ENCODE peak calls at places on chromosome X, in four cellular contexts. Q is Right ventricle myocardium inferior, K is T-cell, T is non-pigmented ciliary epithelial cell. X is an unnamed sample.

GRCh38 chrX:66675541-66675940 is 36.7 kb upstream of the EDA2R start:
- DNase-seq in Q (no peak), K (no peak), T (no peak), X (no peak)

GRCh38 chrX:97267916-97268680 is 384.4 kb downstream of the RPA4 start:
- DNase-seq in Q (no peak), K (no peak), T (no peak), X (no peak)

GRCh38 chrX:77875372-77875771 is 19.9 kb downstream of the MAGT1 start:
- DNase-seq in Q (no peak), K (no peak), T (no peak), X (no peak)

GRCh38 chrX:44072631-44073030 is 99.4 kb upstream of the NDP start:
- DNase-seq in Q (no peak), K (no peak), T (no peak), X (no peak)

GRCh38 chrX:80808160-80808735 is 1.4 kb downstream of the BRWD3 start:
- DNase-seq in Q (peak), K (peak), T (no peak), X (peak)

GRCh38 chrX:150074175-150074574 is 135.9 kb upstream of the EOLA2 start:
- DNase-seq in Q (no peak), K (no peak), T (no peak), X (no peak)

GRCh38 chrX:74351760-74352159 is 47.8 kb downstream of the ZCCHC13 start:
- DNase-seq in Q (no peak), K (no peak), T (no peak), X (no peak)

GRCh38 chrX:154411322-154411980 is at the start of gene TAFAZZIN:
- DNase-seq in Q (peak), K (peak), T (no peak), X (peak)

GRCh38 chrX:108732630-108733321 is 3.6 kb downstream of the IRS4 start:
- DNase-seq in Q (no peak), K (no peak), T (no peak), X (no peak)

GRCh38 chrX:7330971-7331746 is 183.2 kb upstream of the PUDP start:
- DNase-seq in Q (no peak), K (no peak), T (no peak), X (peak)

GRCh38 chrX:12379666-12380065 is 241.4 kb downstream of the FRMPD4 start:
- DNase-seq in Q (no peak), K (no peak), T (no peak), X (no peak)

GRCh38 chrX:110442631-110443030 is 84.0 kb downstream of the RTL9 start:
- DNase-seq in Q (no peak), K (no peak), T (no peak), X (no peak)

GRCh38 chrX:104112326-104112951 is at the start of gene ZCCHC18:
- DNase-seq in Q (peak), K (peak), T (no peak), X (peak)

GRCh38 chrX:35890699-35891098 is 28.8 kb upstream of the CFAP47 start:
- DNase-seq in Q (no peak), K (no peak), T (peak), X (peak)

GRCh38 chrX:50114113-50114512 is 86.7 kb downstream of the AKAP4 start:
- DNase-seq in Q (no peak), K (no peak), T (no peak), X (no peak)

GRCh38 chrX:21374994-21375794 is 976 bp downstream of the CNKSR2 start:
- DNase-seq in Q (no peak), K (no peak), T (no peak), X (peak)

GRCh38 chrX:19272452-19272851 is 71.3 kb upstream of the PDHA1 start:
- DNase-seq in Q (no peak), K (no peak), T (peak), X (no peak)

GRCh38 chrX:134691453-134691852 is 33.2 kb upstream of the PLAC1 start:
- DNase-seq in Q (no peak), K (no peak), T (no peak), X (no peak)

GRCh38 chrX:2689773-2690666 is 1.1 kb upstream of the CD99 start:
- DNase-seq in Q (no peak), K (no peak), T (no peak), X (no peak)

GRCh38 chrX:87299563-87300160 is 217.9 kb upstream of the KLHL4 start:
- DNase-seq in Q (no peak), K (no peak), T (no peak), X (no peak)

GRCh38 chrX:70262952-70263567 is 3.1 kb upstream of the P2RY4 start:
- DNase-seq in Q (no peak), K (peak), T (no peak), X (peak)

GRCh38 chrX:154436597-154437397 is at the start of gene GDI1:
- DNase-seq in Q (peak), K (peak), T (no peak), X (peak)

GRCh38 chrX:136259543-136259942 is 8.3 kb upstream of the MAP7D3 start:
- DNase-seq in Q (no peak), K (no peak), T (no peak), X (no peak)

GRCh38 chrX:30654989-30655607 is 1.9 kb downstream of the GK start:
- DNase-seq in Q (no peak), K (no peak), T (no peak), X (no peak)

GRCh38 chrX:103586314-103586646 is 965 bp downstream of the TCEAL4 start:
- DNase-seq in Q (no peak), K (no peak), T (no peak), X (peak)

GRCh38 chrX:45850775-45851433 is 650.2 kb upstream of the DIPK2B start:
- DNase-seq in Q (no peak), K (no peak), T (no peak), X (no peak)

GRCh38 chrX:27446423-27446822 is 16.7 kb downstream of the PPP4R3C start:
- DNase-seq in Q (no peak), K (no peak), T (no peak), X (no peak)

GRCh38 chrX:37685452-37686347 is at the start of gene XK:
- DNase-seq in Q (peak), K (peak), T (no peak), X (peak)

GRCh38 chrX:154091678-154092077 is 5.8 kb downstream of the MECP2 start:
- DNase-seq in Q (no peak), K (no peak), T (no peak), X (peak)

GRCh38 chrX:85115252-85115651 is 111.6 kb downstream of the APOOL start:
- DNase-seq in Q (no peak), K (no peak), T (no peak), X (no peak)

GRCh38 chrX:70485466-70485865 is 40.8 kb downstream of the DLG3 start:
- DNase-seq in Q (no peak), K (no peak), T (no peak), X (no peak)

GRCh38 chrX:150765782-150766350 is 72.7 kb downstream of the MTMR1 start:
- DNase-seq in Q (no peak), K (no peak), T (no peak), X (no peak)

GRCh38 chrX:10172867-10173266 is 16.1 kb downstream of the CLCN4 start:
- DNase-seq in Q (no peak), K (no peak), T (no peak), X (no peak)

GRCh38 chrX:48617542-48618340 is 20.4 kb downstream of the WDR13 start:
- DNase-seq in Q (no peak), K (no peak), T (no peak), X (no peak)

GRCh38 chrX:120358687-120359086 is 3.2 kb upstream of the ATP1B4 start:
- DNase-seq in Q (no peak), K (no peak), T (no peak), X (no peak)

GRCh38 chrX:7586126-7586525 is 256.8 kb upstream of the VCX start:
- DNase-seq in Q (no peak), K (no peak), T (no peak), X (no peak)

GRCh38 chrX:69027181-69028005 is 137.9 kb downstream of the PJA1 start:
- DNase-seq in Q (no peak), K (no peak), T (peak), X (no peak)

GRCh38 chrX:80879143-80879542 is 69.5 kb upstream of the BRWD3 start:
- DNase-seq in Q (no peak), K (no peak), T (no peak), X (no peak)

X was measured in left ventricle myocardium superior.